ENCODE peak calls at places on chromosomes 4 and X, in ten cellular contexts. S, Y, U, W, C, P, L, T, J and A are unnamed samples. For H3K36me3, the result is how much of the 10 kb centered on the place peaks cover.

GRCh38 chr4:110633358-110634319 is 10.8 kb upstream of the PITX2 start:
- DNase-seq in C (no peak), W (no peak), U (no peak), Y (no peak), P (no peak), J (no peak), T (no peak), L (no peak), S (no peak), A (peak)

GRCh38 chrX:106997611-106998010 is 2.4 kb downstream of the MORC4 start:
- DNase-seq in C (no peak), L (no peak), T (no peak), P (no peak), S (no peak), Y (no peak), U (no peak), W (no peak), J (no peak), A (no peak)

GRCh38 chr4:15936495-15936894 is 2.0 kb downstream of the FGFBP1 start:
- DNase-seq in L (no peak), U (no peak), T (peak), P (no peak), C (no peak), Y (peak), S (no peak), W (no peak), J (no peak), A (no peak)

GRCh38 chr4:55367084-55367722 is 21.2 kb downstream of the SRD5A3 start:
- DNase-seq in W (no peak), P (no peak), C (no peak), U (no peak), T (no peak), S (no peak), Y (no peak), J (no peak), L (no peak), A (no peak)

GRCh38 chrX:32045149-32045548 is 973.3 kb upstream of the FTHL17 start:
- DNase-seq in U (no peak), J (no peak), Y (no peak), S (no peak), L (no peak), W (no peak), C (no peak), P (no peak), T (no peak), A (no peak)

GRCh38 chr4:188139671-188140070 is 430 bp downstream of the TRIML1 start:
- DNase-seq in C (no peak), P (no peak), W (no peak), T (no peak), L (no peak), Y (no peak), U (no peak), S (no peak), J (no peak), A (peak)

GRCh38 chr4:167973513-167973912 is 118.8 kb upstream of the ANXA10 start:
- DNase-seq in W (no peak), J (no peak), U (no peak), P (no peak), Y (no peak), C (no peak), L (no peak), T (no peak), S (no peak), A (no peak)

GRCh38 chrX:101263766-101264165 is 27.4 kb downstream of the TAF7L start:
- DNase-seq in T (no peak), P (no peak), U (peak), C (no peak), Y (no peak), L (no peak), W (no peak), J (no peak), S (no peak), A (no peak)

GRCh38 chr4:55159851-55160250 is 34.5 kb upstream of the KDR start:
- DNase-seq in W (no peak), C (no peak), S (no peak), L (no peak), Y (no peak), J (no peak), T (no peak), P (peak), U (no peak), A (no peak)

GRCh38 chr4:79576480-79576803 is 168.4 kb upstream of the GK2 start:
- DNase-seq in S (no peak), L (no peak), U (peak), P (peak), W (no peak), Y (peak), T (no peak), C (peak), J (no peak), A (peak)

GRCh38 chrX:49922291-49923241 is at the start of gene CLCN5:
- DNase-seq in P (peak), C (peak), J (peak), L (peak), W (peak), U (peak), S (peak), T (peak), Y (peak), A (peak)

GRCh38 chrX:54921427-54922021 is 900 bp downstream of the TRO start:
- DNase-seq in U (peak), J (peak), T (peak), W (peak), Y (peak), S (peak), C (no peak), P (peak), L (peak), A (peak)

GRCh38 chrX:16993791-16994318 is 47.4 kb downstream of the REPS2 start:
- DNase-seq in C (no peak), U (no peak), S (no peak), L (no peak), T (no peak), J (no peak), P (no peak), Y (no peak), W (no peak), A (peak)

GRCh38 chrX:12339921-12340320 is 201.6 kb downstream of the FRMPD4 start:
- DNase-seq in S (no peak), U (no peak), L (no peak), J (no peak), W (no peak), C (no peak), T (no peak), P (no peak), Y (no peak), A (no peak)

GRCh38 chr4:151169223-151169622 is 69.8 kb downstream of the RPS3A start:
- DNase-seq in J (peak), Y (no peak), P (peak), C (no peak), T (peak), L (no peak), W (peak), S (no peak), U (peak), A (peak)

GRCh38 chrX:138709886-138710285 is 1.6 kb downstream of the FGF13 start:
- DNase-seq in P (no peak), L (no peak), Y (no peak), C (no peak), J (no peak), U (peak), S (no peak), W (no peak), T (no peak), A (peak)

GRCh38 chr4:14620567-14621138 is 381.6 kb upstream of the CPEB2 start:
- DNase-seq in Y (no peak), C (no peak), S (no peak), J (no peak), W (no peak), T (no peak), P (no peak), U (no peak), L (no peak), A (peak)

GRCh38 chrX:16223385-16223784 is 56.1 kb downstream of the MAGEB17 start:
- DNase-seq in S (no peak), J (no peak), P (no peak), L (no peak), Y (no peak), C (no peak), W (no peak), U (no peak), T (no peak), A (no peak)

GRCh38 chr4:84336964-84337705 is 162.0 kb downstream of the NKX6-1 start:
- DNase-seq in U (no peak), J (no peak), P (no peak), S (no peak), L (no peak), C (no peak), W (no peak), Y (no peak), T (no peak), A (no peak)

GRCh38 chr4:142080960-142081359 is 444.6 kb downstream of the IL15 start:
- DNase-seq in Y (no peak), C (no peak), L (no peak), S (no peak), U (peak), T (no peak), W (no peak), P (peak), J (no peak), A (no peak)

GRCh38 chrX:53284684-53285447 is 3.5 kb upstream of the IQSEC2 start:
- DNase-seq in P (peak), Y (peak), L (peak), T (peak), C (peak), J (peak), S (peak), W (no peak), U (no peak), A (peak)

GRCh38 chr4:152014280-152014679 is 253.5 kb upstream of the GATB start:
- DNase-seq in C (no peak), W (no peak), U (no peak), L (no peak), P (no peak), T (no peak), S (no peak), J (no peak), Y (no peak), A (no peak)

GRCh38 chrX:11725631-11726442 is 32.2 kb upstream of the MSL3 start:
- DNase-seq in T (no peak), U (no peak), J (no peak), Y (no peak), C (no peak), S (no peak), W (no peak), L (no peak), P (no peak), A (no peak)

GRCh38 chr4:2797188-2797544 is 4.3 kb downstream of the SH3BP2 start:
- DNase-seq in U (no peak), P (no peak), J (no peak), C (no peak), L (peak), W (no peak), S (peak), Y (no peak), T (peak), A (no peak)

GRCh38 chr4:110475881-110476818 is at the start of gene ENPEP:
- DNase-seq in S (no peak), L (peak), T (peak), J (peak), W (no peak), P (peak), C (no peak), U (peak), Y (no peak), A (peak)

GRCh38 chr4:22987861-22988260 is 295.1 kb downstream of the GBA3 start:
- DNase-seq in J (no peak), P (no peak), U (peak), Y (peak), L (no peak), S (no peak), T (no peak), W (peak), C (peak), A (no peak)

GRCh38 chrX:131747173-131747572 is 203.3 kb downstream of the OR13H1 start:
- DNase-seq in Y (no peak), L (peak), T (peak), U (peak), S (peak), C (peak), J (no peak), W (no peak), P (no peak), A (no peak)

GRCh38 chr4:7957113-7957656 is 17.5 kb upstream of the AFAP1 start:
- DNase-seq in W (no peak), J (no peak), P (peak), Y (no peak), C (no peak), U (no peak), S (no peak), T (no peak), L (no peak), A (no peak)

GRCh38 chr4:159516556-159516955 is 413.7 kb downstream of the RAPGEF2 start:
- DNase-seq in J (no peak), U (peak), W (no peak), C (peak), L (no peak), T (no peak), Y (no peak), S (no peak), P (peak), A (no peak)

GRCh38 chr4:170090667-170091052 is 904 bp upstream of the AADAT start:
- DNase-seq in C (peak), U (peak), P (peak), W (no peak), J (no peak), L (no peak), T (no peak), Y (peak), S (no peak), A (no peak)
- H3K4me3 ChIP-seq in C (peak), U (peak), P (no peak), W (no peak), J (peak), L (no peak), T (no peak), Y (no peak), S (no peak), A (peak)

GRCh38 chr4:88064410-88064809 is 57.0 kb downstream of the PKD2 start:
- DNase-seq in J (no peak), C (no peak), Y (no peak), P (no peak), W (no peak), S (no peak), L (no peak), T (no peak), U (no peak), A (no peak)
- H3K36me3 ChIP-seq in J (half or more), C (under half), Y (under half), P (under half), W (under half), S (under half), L (under half), T (under half), U (under half), A (under half)

DNA sequence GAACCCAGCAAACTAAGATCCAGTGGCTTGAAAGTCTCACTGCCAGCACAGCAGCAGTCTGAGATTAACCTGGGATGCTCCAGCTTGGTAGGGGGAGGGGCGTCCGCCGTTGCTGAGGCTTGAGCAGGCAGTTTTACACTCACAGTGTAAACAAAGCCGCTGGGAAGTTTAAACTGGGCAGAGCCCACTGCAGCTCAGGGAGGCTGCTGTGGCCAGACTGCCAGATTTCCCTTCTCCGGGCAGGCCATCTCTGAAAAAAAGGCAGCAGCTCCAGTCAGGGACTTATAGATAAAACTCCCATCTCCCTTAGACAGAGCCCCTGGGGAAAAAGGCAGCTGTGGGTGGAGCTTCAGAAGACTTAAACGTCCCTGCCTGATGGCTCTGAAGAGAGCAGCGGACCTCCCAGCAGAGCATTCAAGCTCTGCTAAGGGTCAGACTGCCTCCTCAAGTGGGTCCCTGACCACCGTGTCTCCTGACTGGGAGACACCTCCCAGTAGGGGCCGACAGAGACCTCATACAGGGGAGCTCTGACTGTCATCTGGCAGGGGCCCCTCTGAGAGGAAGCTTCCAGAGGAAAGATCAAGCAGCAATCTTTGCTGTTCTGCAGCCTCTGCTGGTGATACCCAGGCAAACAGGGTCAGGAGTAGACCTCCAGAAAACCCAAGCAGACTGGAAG is 45.1 kb upstream of the CDX4 start:
- DNase-seq in P (no peak), T (no peak), J (no peak), S (no peak), L (no peak), Y (no peak), U (no peak), W (no peak), C (no peak), A (no peak)
- H3K4me3 ChIP-seq in P (no peak), T (no peak), J (no peak), S (no peak), L (no peak), Y (no peak), U (no peak), W (no peak), C (no peak), A (no peak)

GRCh38 chr4:169094656-169095231 is 84.7 kb upstream of the CBR4 start:
- DNase-seq in U (no peak), T (no peak), Y (no peak), C (no peak), J (no peak), W (no peak), L (no peak), S (no peak), P (no peak), A (no peak)
- H3K36me3 ChIP-seq in U (under half), T (under half), Y (under half), C (under half), J (half or more), W (under half), L (under half), S (under half), P (under half), A (under half)

GRCh38 chrX:1807301-1807731 is 192.5 kb downstream of the ASMT start:
- DNase-seq in C (peak), S (no peak), P (no peak), T (no peak), J (no peak), U (peak), Y (no peak), W (no peak), L (no peak), A (peak)
- H3K4me3 ChIP-seq in C (no peak), S (no peak), P (no peak), T (no peak), J (no peak), U (no peak), Y (no peak), W (no peak), L (no peak), A (no peak)

GRCh38 chr4:105274090-105274489 is 127.4 kb downstream of the TET2 start:
- DNase-seq in C (no peak), U (no peak), L (no peak), S (no peak), J (no peak), W (no peak), T (no peak), P (no peak), Y (no peak), A (no peak)

GRCh38 chr4:105274504-105274903 is 127.8 kb downstream of the TET2 start:
- DNase-seq in P (peak), Y (peak), J (no peak), U (no peak), S (no peak), C (no peak), L (no peak), T (no peak), W (no peak), A (no peak)

GRCh38 chr4:105277702-105278101 is 131.0 kb downstream of the TET2 start:
- DNase-seq in U (no peak), Y (no peak), C (no peak), W (no peak), T (no peak), P (no peak), J (no peak), L (no peak), S (no peak), A (no peak)

GRCh38 chr4:105279314-105279713 is 132.6 kb downstream of the TET2 start:
- DNase-seq in J (no peak), U (no peak), L (no peak), S (no peak), T (no peak), Y (no peak), C (no peak), W (no peak), P (no peak), A (no peak)

GRCh38 chr4:105276361-105276760 is 129.7 kb downstream of the TET2 start:
- DNase-seq in S (no peak), L (no peak), U (no peak), Y (no peak), C (no peak), J (no peak), P (no peak), T (no peak), W (no peak), A (no peak)
- H3K36me3 ChIP-seq in S (under half), L (under half), U (under half), Y (under half), C (under half), J (half or more), P (under half), T (under half), W (under half), A (under half)

DNA sequence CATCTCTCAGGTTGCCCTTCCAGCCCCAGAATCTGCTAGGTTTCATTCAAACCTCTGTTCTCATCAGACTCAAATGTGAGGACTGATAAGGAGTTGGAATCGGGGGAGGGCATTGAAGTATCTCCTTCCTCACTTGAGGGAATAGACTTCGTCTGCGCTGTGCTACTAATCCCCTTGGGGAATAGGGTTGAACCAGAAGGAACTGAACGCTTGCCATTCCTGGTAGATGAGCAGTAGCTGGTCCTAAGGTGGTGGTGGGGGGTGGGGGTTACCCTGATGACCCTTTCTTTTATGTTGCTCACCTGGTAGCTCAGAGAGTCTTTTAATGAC is 692 bp upstream of the SLC9A7 start:
- DNase-seq in J (no peak), C (no peak), L (no peak), T (no peak), W (no peak), P (peak), Y (no peak), S (no peak), U (peak), A (peak)
- H3K4me3 ChIP-seq in J (peak), C (peak), L (peak), T (peak), W (peak), P (peak), Y (peak), S (peak), U (peak), A (peak)

DNA sequence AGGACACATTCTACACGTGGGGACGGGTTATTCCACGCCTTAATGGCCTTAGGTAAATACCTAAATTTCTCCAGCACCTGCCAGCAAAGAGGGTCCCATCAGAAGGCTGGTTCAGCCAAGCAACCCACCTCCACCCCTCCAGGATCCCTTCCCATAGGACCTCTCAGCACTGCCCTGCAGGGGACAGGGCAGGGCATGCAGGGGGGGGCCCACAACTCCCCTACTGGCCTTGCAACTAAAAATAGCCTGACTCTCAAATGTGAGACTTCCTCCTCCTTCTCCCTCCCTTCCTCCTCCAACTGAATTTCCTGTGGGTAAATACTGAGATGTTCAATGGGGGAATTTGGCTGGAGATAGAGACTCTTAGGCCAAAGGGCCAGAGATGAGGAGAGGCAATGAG is 6.3 kb downstream of the LAS1L start:
- DNase-seq in C (no peak), W (no peak), P (no peak), T (no peak), Y (no peak), L (no peak), S (no peak), U (no peak), J (no peak), A (no peak)
- H3K36me3 ChIP-seq in C (under half), W (under half), P (under half), T (under half), Y (under half), L (under half), S (under half), U (under half), J (under half), A (under half)

GRCh38 chr4:76028242-76028859 is 5.1 kb upstream of the CXCL10 start:
- DNase-seq in Y (no peak), W (no peak), P (peak), T (no peak), C (peak), J (no peak), L (no peak), U (no peak), S (no peak), A (no peak)
- H3K4me3 ChIP-seq in Y (no peak), W (no peak), P (no peak), T (peak), C (peak), J (peak), L (peak), U (peak), S (peak), A (no peak)

GRCh38 chr4:77031544-77031943 is 44.2 kb downstream of the CCNI start:
- DNase-seq in L (no peak), Y (no peak), W (no peak), U (no peak), S (no peak), C (no peak), J (no peak), T (no peak), P (no peak), A (no peak)
- H3K36me3 ChIP-seq in L (under half), Y (under half), W (under half), U (under half), S (under half), C (under half), J (half or more), T (under half), P (under half), A (under half)